ENCODE peak calls at places on chromosomes 16 and 17, in seven cellular contexts. One of them, this sample, is unnamed.

GRCh38 chr17:17495448-17496188 is 577 bp downstream of the RASD1 start:
- DNase-seq in endodermal cell: peak; percentile 90
- DNase-seq in IMR-90: peak; percentile 4
- DNase-seq in ascending aorta: no peak
- DNase-seq in CD8-positive, alpha-beta memory T cell: no peak
- DNase-seq in effector memory CD4-positive, alpha-beta T cell: peak; percentile 11
- DNase-seq in body of pancreas: no peak
- DNase-seq in this sample: no peak

GRCh38 chr17:10337136-10337535 is 35.7 kb downstream of the MYH13 start:
- DNase-seq in ascending aorta: no peak
- DNase-seq in CD8-positive, alpha-beta memory T cell: no peak
- DNase-seq in effector memory CD4-positive, alpha-beta T cell: no peak
- DNase-seq in body of pancreas: no peak
- DNase-seq in endodermal cell: no peak
- DNase-seq in IMR-90: peak; percentile 17
- DNase-seq in this sample: no peak

GRCh38 chr16:89319883-89320716 is 102.6 kb downstream of the ZNF778 start:
- DNase-seq in IMR-90: peak; percentile 85
- DNase-seq in effector memory CD4-positive, alpha-beta T cell: no peak
- DNase-seq in ascending aorta: no peak
- DNase-seq in CD8-positive, alpha-beta memory T cell: no peak
- DNase-seq in endodermal cell: no peak
- DNase-seq in body of pancreas: peak; percentile 62
- DNase-seq in this sample: peak; percentile 89

GRCh38 chr17:66287911-66288310 is 14.5 kb upstream of the PRKCA start:
- DNase-seq in effector memory CD4-positive, alpha-beta T cell: no peak
- DNase-seq in CD8-positive, alpha-beta memory T cell: no peak
- DNase-seq in endodermal cell: no peak
- DNase-seq in IMR-90: no peak
- DNase-seq in ascending aorta: no peak
- DNase-seq in body of pancreas: peak; percentile 12
- DNase-seq in this sample: no peak

GRCh38 chr17:57121308-57122042 is 36.4 kb downstream of the AKAP1 start:
- DNase-seq in effector memory CD4-positive, alpha-beta T cell: no peak
- DNase-seq in endodermal cell: peak; percentile 89
- DNase-seq in ascending aorta: no peak
- DNase-seq in CD8-positive, alpha-beta memory T cell: no peak
- DNase-seq in IMR-90: peak; percentile 36
- DNase-seq in body of pancreas: peak; percentile 68
- DNase-seq in this sample: peak; percentile 34

GRCh38 chr17:1298616-1299015 is 19.2 kb downstream of the TRARG1 start:
- DNase-seq in ascending aorta: no peak
- DNase-seq in IMR-90: no peak
- DNase-seq in body of pancreas: peak; percentile 22
- DNase-seq in effector memory CD4-positive, alpha-beta T cell: peak; percentile 18
- DNase-seq in endodermal cell: peak; percentile 92
- DNase-seq in CD8-positive, alpha-beta memory T cell: peak; percentile 39
- DNase-seq in this sample: no peak

GRCh38 chr17:57724038-57724728 is 20.9 kb downstream of the CCDC182 start:
- DNase-seq in IMR-90: no peak
- DNase-seq in endodermal cell: peak; percentile 69
- DNase-seq in CD8-positive, alpha-beta memory T cell: no peak
- DNase-seq in ascending aorta: no peak
- DNase-seq in body of pancreas: no peak
- DNase-seq in effector memory CD4-positive, alpha-beta T cell: no peak
- DNase-seq in this sample: no peak

GRCh38 chr17:39752241-39752831 is 14.6 kb downstream of the GRB7 start:
- DNase-seq in effector memory CD4-positive, alpha-beta T cell: no peak
- DNase-seq in IMR-90: no peak
- DNase-seq in CD8-positive, alpha-beta memory T cell: no peak
- DNase-seq in body of pancreas: no peak
- DNase-seq in endodermal cell: peak; percentile 64
- DNase-seq in ascending aorta: no peak
- DNase-seq in this sample: no peak

DNA sequence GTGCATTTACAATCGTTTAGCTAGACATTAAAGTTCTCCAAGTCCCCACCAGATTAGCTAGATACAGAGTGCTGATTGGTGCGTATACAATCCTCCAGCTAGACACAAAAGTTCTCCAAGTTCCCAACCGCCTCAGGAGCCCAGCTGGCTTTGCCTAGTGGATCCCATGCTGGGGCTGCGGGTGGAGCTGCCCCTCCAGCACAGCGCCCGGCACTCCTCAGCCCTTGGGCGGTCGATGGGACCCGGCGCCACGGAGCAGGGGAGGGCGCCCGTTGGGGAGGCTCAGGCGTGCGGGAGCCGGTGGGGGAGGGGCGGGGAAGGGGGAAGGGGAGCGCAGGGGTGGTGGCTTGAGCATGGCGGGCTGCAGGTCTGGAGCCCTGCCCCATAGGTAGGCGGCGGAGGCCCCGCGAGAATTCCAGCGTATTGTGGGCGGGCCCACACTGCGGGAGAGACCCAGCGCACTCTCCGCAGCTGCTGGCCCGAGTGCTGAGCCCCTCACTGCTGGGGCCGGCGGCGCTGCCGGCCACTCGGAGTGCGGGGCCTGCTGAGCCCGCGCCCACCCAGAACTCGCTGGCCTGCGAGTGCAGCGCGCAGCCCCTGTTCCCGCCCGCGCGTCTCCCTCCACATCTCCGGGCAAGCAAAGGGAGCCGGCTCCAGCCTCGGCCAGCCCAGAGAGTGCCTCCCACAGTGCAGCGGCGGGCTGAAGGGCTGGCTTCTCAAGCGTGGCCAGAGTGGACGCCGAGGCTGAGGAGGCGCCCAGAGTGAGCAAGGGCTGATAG is 907.5 kb downstream of the CDH8 start:
- DNase-seq in CD8-positive, alpha-beta memory T cell: no peak
- DNase-seq in IMR-90: no peak
- DNase-seq in body of pancreas: no peak
- DNase-seq in endodermal cell: no peak
- DNase-seq in ascending aorta: no peak
- DNase-seq in effector memory CD4-positive, alpha-beta T cell: no peak
- DNase-seq in this sample: no peak
- H3K27me3 ChIP-seq in CD8-positive, alpha-beta memory T cell: no peaks in the 10 kb centered on the region
- H3K27me3 ChIP-seq in IMR-90: no peaks in the 10 kb centered on the region
- H3K27me3 ChIP-seq in body of pancreas: no peaks in the 10 kb centered on the region
- H3K27me3 ChIP-seq in endodermal cell: no peaks in the 10 kb centered on the region
- H3K27me3 ChIP-seq in ascending aorta: no peaks in the 10 kb centered on the region
- H3K27me3 ChIP-seq in effector memory CD4-positive, alpha-beta T cell: no peaks in the 10 kb centered on the region
- H3K27me3 ChIP-seq in this sample: no peaks in the 10 kb centered on the region

DNA sequence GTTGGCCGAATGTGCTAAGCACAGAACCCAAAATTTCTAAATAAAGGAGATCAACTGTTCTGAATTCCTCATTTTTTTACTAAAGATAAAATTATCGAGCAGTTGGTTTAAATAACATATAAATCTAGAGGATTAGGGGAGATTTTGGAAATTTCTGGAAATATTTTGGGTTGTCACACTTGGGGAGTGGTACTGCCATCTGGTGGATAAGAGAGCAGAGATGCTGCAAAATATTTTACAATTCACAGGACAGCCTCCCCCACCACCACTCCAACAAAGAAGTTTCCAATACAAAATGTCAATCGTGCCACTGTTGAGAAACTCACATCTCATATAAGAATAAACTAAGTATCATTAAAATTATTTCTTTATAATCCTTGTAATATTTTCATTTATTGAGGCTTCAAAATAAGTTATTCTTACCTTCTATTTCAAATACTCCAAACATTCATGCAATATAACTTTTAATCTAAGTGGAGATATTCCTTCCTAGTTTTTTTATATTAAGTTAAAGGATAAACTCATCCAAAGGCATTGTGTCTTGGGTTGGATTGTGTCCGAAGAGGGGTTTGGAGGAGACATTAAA is 17.0 kb upstream of the ABCA8 start:
- DNase-seq in effector memory CD4-positive, alpha-beta T cell: no peak
- DNase-seq in body of pancreas: no peak
- DNase-seq in endodermal cell: no peak
- DNase-seq in IMR-90: peak; percentile 36
- DNase-seq in CD8-positive, alpha-beta memory T cell: no peak
- DNase-seq in ascending aorta: no peak
- DNase-seq in this sample: peak; percentile 39
- H3K4me1 ChIP-seq in effector memory CD4-positive, alpha-beta T cell: no peaks in the 10 kb centered on the region
- H3K4me1 ChIP-seq in body of pancreas: peaks cover 3% of the 10 kb centered on the region
- H3K4me1 ChIP-seq in endodermal cell: no peaks in the 10 kb centered on the region
- H3K4me1 ChIP-seq in IMR-90: no peaks in the 10 kb centered on the region
- H3K4me1 ChIP-seq in CD8-positive, alpha-beta memory T cell: no peaks in the 10 kb centered on the region
- H3K4me1 ChIP-seq in ascending aorta: no peaks in the 10 kb centered on the region
- H3K4me1 ChIP-seq in this sample: no peaks in the 10 kb centered on the region

DNA sequence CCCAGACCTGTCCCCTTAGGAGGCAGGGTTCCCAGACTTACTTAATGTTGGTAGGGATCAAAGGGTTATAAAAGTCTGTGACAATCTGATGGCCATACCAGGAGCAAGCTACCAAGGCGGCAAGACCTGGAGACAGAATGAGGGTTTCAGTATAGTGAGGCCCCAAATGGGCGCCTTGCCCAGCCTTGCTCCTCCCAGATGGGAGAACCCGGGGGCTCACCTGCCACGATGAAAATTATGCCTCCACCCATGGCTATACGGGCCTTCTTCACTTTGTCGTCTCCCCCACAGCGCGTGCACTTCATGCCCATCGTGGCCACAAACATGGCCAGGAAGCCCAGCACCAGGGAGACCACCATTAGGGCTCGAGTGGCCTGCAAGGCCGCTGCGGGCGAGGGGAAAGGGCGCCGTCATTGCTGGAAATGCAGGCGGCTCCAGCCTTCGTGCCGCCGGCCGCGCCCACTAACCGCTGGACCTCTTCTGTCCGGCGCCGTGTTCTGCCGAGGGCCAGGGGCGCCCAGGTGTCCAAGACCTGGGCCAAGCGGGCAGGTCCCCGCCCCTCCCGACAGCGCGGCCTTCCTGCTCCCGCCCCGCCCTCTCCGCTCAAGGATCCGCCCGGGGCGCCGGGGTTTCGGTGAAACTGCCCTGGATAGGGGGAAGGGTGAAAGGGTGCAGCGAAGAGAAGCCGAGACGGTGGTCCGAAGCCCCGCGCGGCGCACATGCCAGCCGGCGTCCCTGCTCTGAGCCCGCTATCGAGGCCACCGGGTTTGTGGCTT is 1.5 kb downstream of the CLDN7 start:
- DNase-seq in ascending aorta: no peak
- DNase-seq in body of pancreas: peak; percentile 90
- DNase-seq in CD8-positive, alpha-beta memory T cell: peak; percentile 50
- DNase-seq in endodermal cell: peak; percentile 92
- DNase-seq in effector memory CD4-positive, alpha-beta T cell: no peak
- DNase-seq in IMR-90: no peak
- DNase-seq in this sample: no peak
- H3K27ac ChIP-seq in ascending aorta: no peak overlapping the region
- H3K27ac ChIP-seq in body of pancreas: peak overlapping the region; percentile 97
- H3K27ac ChIP-seq in CD8-positive, alpha-beta memory T cell: no peak overlapping the region
- H3K27ac ChIP-seq in endodermal cell: no peak overlapping the region
- H3K27ac ChIP-seq in effector memory CD4-positive, alpha-beta T cell: peak overlapping the region; percentile 57
- H3K27ac ChIP-seq in IMR-90: no peak overlapping the region
- H3K27ac ChIP-seq in this sample: no peak overlapping the region

GRCh38 chr17:74249966-74250365 is 24.1 kb upstream of the DNAI2 start:
- DNase-seq in effector memory CD4-positive, alpha-beta T cell: no peak
- DNase-seq in CD8-positive, alpha-beta memory T cell: no peak
- DNase-seq in body of pancreas: no peak
- DNase-seq in IMR-90: no peak
- DNase-seq in endodermal cell: no peak
- DNase-seq in ascending aorta: no peak
- DNase-seq in this sample: no peak
- H3K27me3 ChIP-seq in effector memory CD4-positive, alpha-beta T cell: no peaks in the 10 kb centered on the region
- H3K27me3 ChIP-seq in CD8-positive, alpha-beta memory T cell: no peaks in the 10 kb centered on the region
- H3K27me3 ChIP-seq in body of pancreas: no peaks in the 10 kb centered on the region
- H3K27me3 ChIP-seq in IMR-90: no peaks in the 10 kb centered on the region
- H3K27me3 ChIP-seq in endodermal cell: no peaks in the 10 kb centered on the region
- H3K27me3 ChIP-seq in ascending aorta: no peaks in the 10 kb centered on the region
- H3K27me3 ChIP-seq in this sample: peaks cover 47% of the 10 kb centered on the region

DNA sequence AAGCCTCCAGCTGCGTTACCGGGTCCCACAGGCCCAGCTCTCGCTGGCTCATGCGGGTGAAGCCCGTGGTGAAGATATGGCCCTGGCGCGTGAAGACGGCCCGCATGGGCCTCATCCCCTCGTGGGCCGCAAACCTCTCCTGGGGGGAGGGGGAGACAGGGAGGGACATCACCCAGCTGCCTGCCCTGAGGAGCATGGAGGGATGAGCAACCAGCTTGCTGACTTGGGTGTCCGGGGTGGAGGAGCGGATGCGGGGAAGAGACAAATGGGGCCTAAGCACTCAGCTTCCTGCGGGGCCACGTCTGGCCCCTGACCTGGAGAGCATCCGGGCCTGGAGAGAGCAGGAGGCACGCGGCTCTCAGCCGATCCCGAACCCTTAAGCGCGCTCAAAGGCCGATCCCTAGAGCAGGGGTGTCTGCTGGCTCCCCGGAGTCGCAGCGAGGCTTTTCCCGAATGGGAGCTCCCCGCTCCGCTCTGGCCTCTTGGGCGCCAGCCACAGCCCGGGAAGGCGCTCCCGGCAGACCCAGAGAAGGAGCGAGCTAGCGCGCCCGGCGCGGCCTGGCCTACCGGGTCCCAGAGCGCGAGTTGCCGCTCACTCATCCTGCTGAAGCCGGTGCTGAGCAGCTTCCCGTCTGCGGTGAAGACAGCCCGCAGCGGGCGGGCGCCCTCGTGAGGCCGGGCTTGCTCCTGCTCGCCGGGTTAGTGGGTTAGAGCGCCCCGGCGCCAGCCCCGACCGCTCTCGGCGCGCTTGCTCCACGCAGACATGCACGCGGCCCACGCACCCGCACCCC is 5.0 kb downstream of the CORO6 start:
- DNase-seq in CD8-positive, alpha-beta memory T cell: peak; percentile 85
- DNase-seq in body of pancreas: peak; percentile 85
- DNase-seq in IMR-90: peak; percentile 49
- DNase-seq in endodermal cell: peak; percentile 96
- DNase-seq in ascending aorta: peak; percentile 46
- DNase-seq in effector memory CD4-positive, alpha-beta T cell: peak; percentile 77
- DNase-seq in this sample: peak; percentile 64
- H3K4me1 ChIP-seq in CD8-positive, alpha-beta memory T cell: peaks cover 48% of the 10 kb centered on the region
- H3K4me1 ChIP-seq in body of pancreas: peaks cover 63% of the 10 kb centered on the region
- H3K4me1 ChIP-seq in IMR-90: peaks cover 15% of the 10 kb centered on the region
- H3K4me1 ChIP-seq in endodermal cell: no peaks in the 10 kb centered on the region
- H3K4me1 ChIP-seq in ascending aorta: peaks cover 20% of the 10 kb centered on the region
- H3K4me1 ChIP-seq in effector memory CD4-positive, alpha-beta T cell: peaks cover 65% of the 10 kb centered on the region
- H3K4me1 ChIP-seq in this sample: peaks cover 39% of the 10 kb centered on the region